ENCODE peak calls at places on chromosomes 7 and 10, in five cellular contexts. One of them, this sample, is unnamed.

GRCh38 chr7:132049462-132050304 is 493.3 kb upstream of the PODXL start:
- DNase-seq in coronary artery: peak
- DNase-seq in fibroblast of mammary gland: peak
- DNase-seq in GM12865: peak
- DNase-seq in B cell: no peak
- DNase-seq in this sample: no peak

GRCh38 chr7:151408839-151409554 is 841 bp downstream of the WDR86 start:
- DNase-seq in coronary artery: no peak
- DNase-seq in B cell: peak
- DNase-seq in fibroblast of mammary gland: peak
- DNase-seq in GM12865: peak
- DNase-seq in this sample: no peak

GRCh38 chr7:94432799-94433198 is 38.1 kb downstream of the COL1A2 start:
- DNase-seq in B cell: no peak
- DNase-seq in coronary artery: no peak
- DNase-seq in GM12865: no peak
- DNase-seq in fibroblast of mammary gland: peak
- DNase-seq in this sample: no peak

GRCh38 chr10:131452926-131453771 is 141.6 kb upstream of the TCERG1L start:
- DNase-seq in GM12865: no peak
- DNase-seq in coronary artery: peak
- DNase-seq in fibroblast of mammary gland: no peak
- DNase-seq in B cell: no peak
- DNase-seq in this sample: no peak

GRCh38 chr7:117322741-117323584 is at the start of gene WNT2:
- DNase-seq in GM12865: peak
- DNase-seq in B cell: no peak
- DNase-seq in coronary artery: no peak
- DNase-seq in fibroblast of mammary gland: no peak
- DNase-seq in this sample: peak

GRCh38 chr7:155858521-155859061 is 46.3 kb upstream of the SHH start:
- DNase-seq in fibroblast of mammary gland: peak
- DNase-seq in GM12865: no peak
- DNase-seq in coronary artery: peak
- DNase-seq in B cell: no peak
- DNase-seq in this sample: no peak

GRCh38 chr10:43151371-43151770 is 13.1 kb downstream of the CSGALNACT2 start:
- DNase-seq in coronary artery: no peak
- DNase-seq in GM12865: no peak
- DNase-seq in B cell: no peak
- DNase-seq in fibroblast of mammary gland: no peak
- DNase-seq in this sample: no peak

GRCh38 chr7:22296916-22297315 is 60.0 kb downstream of the RAPGEF5 start:
- DNase-seq in fibroblast of mammary gland: peak
- DNase-seq in GM12865: no peak
- DNase-seq in coronary artery: no peak
- DNase-seq in B cell: no peak
- DNase-seq in this sample: no peak

GRCh38 chr7:45543470-45543869 is 30.7 kb upstream of the ADCY1 start:
- DNase-seq in B cell: no peak
- DNase-seq in GM12865: no peak
- DNase-seq in coronary artery: no peak
- DNase-seq in fibroblast of mammary gland: no peak
- DNase-seq in this sample: no peak

GRCh38 chr7:55778631-55779030 is 83.9 kb downstream of the SEPTIN14 start:
- DNase-seq in GM12865: no peak
- DNase-seq in coronary artery: no peak
- DNase-seq in fibroblast of mammary gland: no peak
- DNase-seq in B cell: no peak
- DNase-seq in this sample: no peak

GRCh38 chr10:13991353-13991752 is 339.4 kb downstream of the FRMD4A start:
- DNase-seq in coronary artery: no peak
- DNase-seq in B cell: no peak
- DNase-seq in GM12865: no peak
- DNase-seq in fibroblast of mammary gland: no peak
- DNase-seq in this sample: no peak
- TF ChIP-seq CTCF in coronary artery: no peak
- TF ChIP-seq CTCF in B cell: no peak
- TF ChIP-seq CTCF in GM12865: no peak
- TF ChIP-seq CTCF in fibroblast of mammary gland: no peak
- TF ChIP-seq CTCF in this sample: no peak

GRCh38 chr10:78165617-78166016 is 132.0 kb downstream of the RPS24 start:
- DNase-seq in fibroblast of mammary gland: no peak
- DNase-seq in B cell: no peak
- DNase-seq in coronary artery: no peak
- DNase-seq in GM12865: no peak
- DNase-seq in this sample: no peak
- TF ChIP-seq CTCF in fibroblast of mammary gland: no peak
- TF ChIP-seq CTCF in B cell: no peak
- TF ChIP-seq CTCF in coronary artery: no peak
- TF ChIP-seq CTCF in GM12865: no peak
- TF ChIP-seq CTCF in this sample: no peak

DNA sequence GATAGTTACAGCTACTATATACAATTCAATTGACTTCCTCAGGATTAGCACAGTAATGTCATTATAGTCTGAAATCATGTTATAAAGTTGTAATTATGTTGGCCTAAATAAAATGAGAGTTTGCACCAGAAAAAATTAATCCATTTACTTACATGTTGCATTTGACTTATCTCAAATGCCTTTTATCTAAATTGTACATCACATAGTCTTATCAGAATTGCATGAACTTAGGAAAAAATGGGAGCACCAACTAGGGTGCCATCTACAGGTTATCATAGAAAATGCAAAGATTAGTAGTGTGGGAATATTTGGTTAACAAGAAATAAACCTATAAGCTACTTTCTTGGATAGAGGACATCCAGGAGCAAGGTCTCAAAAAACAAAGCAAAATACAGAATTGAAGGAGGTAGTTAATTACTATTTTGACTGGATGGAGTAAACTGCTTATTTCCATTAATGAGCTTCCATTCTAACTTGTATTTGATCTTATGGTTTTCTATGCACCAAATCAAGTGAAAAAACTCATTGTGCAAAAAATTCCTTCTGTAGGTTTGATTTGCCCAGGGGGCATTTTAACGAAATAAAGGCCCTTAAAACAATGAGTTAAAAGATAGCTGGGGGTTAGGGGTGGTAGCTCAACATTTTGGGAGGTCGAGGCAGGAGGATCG is 60.0 kb upstream of the ORC5 start:
- DNase-seq in coronary artery: no peak
- DNase-seq in GM12865: no peak
- DNase-seq in fibroblast of mammary gland: peak
- DNase-seq in B cell: no peak
- DNase-seq in this sample: no peak
- TF ChIP-seq CTCF in coronary artery: no peak
- TF ChIP-seq CTCF in GM12865: peak
- TF ChIP-seq CTCF in fibroblast of mammary gland: peak
- TF ChIP-seq CTCF in B cell: peak
- TF ChIP-seq CTCF in this sample: peak

GRCh38 chr7:130084037-130084875 is 13.9 kb downstream of the KLHDC10 start:
- DNase-seq in coronary artery: no peak
- DNase-seq in B cell: no peak
- DNase-seq in GM12865: peak
- DNase-seq in fibroblast of mammary gland: peak
- DNase-seq in this sample: no peak
- TF ChIP-seq CTCF in coronary artery: no peak
- TF ChIP-seq CTCF in B cell: peak
- TF ChIP-seq CTCF in GM12865: peak
- TF ChIP-seq CTCF in fibroblast of mammary gland: peak
- TF ChIP-seq CTCF in this sample: peak

GRCh38 chr10:101889256-101890210 is 45.9 kb upstream of the KCNIP2 start:
- DNase-seq in GM12865: peak
- DNase-seq in B cell: peak
- DNase-seq in fibroblast of mammary gland: peak
- DNase-seq in coronary artery: no peak
- DNase-seq in this sample: peak
- TF ChIP-seq CTCF in GM12865: peak
- TF ChIP-seq CTCF in B cell: peak
- TF ChIP-seq CTCF in fibroblast of mammary gland: peak
- TF ChIP-seq CTCF in coronary artery: peak
- TF ChIP-seq CTCF in this sample: peak

GRCh38 chr7:69187824-69188335 is 410.4 kb upstream of the AUTS2 start:
- DNase-seq in coronary artery: no peak
- DNase-seq in GM12865: no peak
- DNase-seq in B cell: no peak
- DNase-seq in fibroblast of mammary gland: no peak
- DNase-seq in this sample: no peak

GRCh38 chr7:69192134-69192533 is 406.1 kb upstream of the AUTS2 start:
- DNase-seq in GM12865: peak
- DNase-seq in B cell: no peak
- DNase-seq in coronary artery: peak
- DNase-seq in fibroblast of mammary gland: no peak
- DNase-seq in this sample: no peak

GRCh38 chr7:69190738-69191137 is 407.5 kb upstream of the AUTS2 start:
- DNase-seq in coronary artery: no peak
- DNase-seq in B cell: no peak
- DNase-seq in fibroblast of mammary gland: no peak
- DNase-seq in GM12865: no peak
- DNase-seq in this sample: no peak

GRCh38 chr7:69189406-69189805 is 408.9 kb upstream of the AUTS2 start:
- DNase-seq in GM12865: no peak
- DNase-seq in fibroblast of mammary gland: no peak
- DNase-seq in coronary artery: no peak
- DNase-seq in B cell: no peak
- DNase-seq in this sample: no peak

GRCh38 chr7:69190025-69190424 is 408.2 kb upstream of the AUTS2 start:
- DNase-seq in fibroblast of mammary gland: no peak
- DNase-seq in coronary artery: no peak
- DNase-seq in B cell: no peak
- DNase-seq in GM12865: no peak
- DNase-seq in this sample: no peak
- TF ChIP-seq CTCF in fibroblast of mammary gland: no peak
- TF ChIP-seq CTCF in coronary artery: no peak
- TF ChIP-seq CTCF in B cell: no peak
- TF ChIP-seq CTCF in GM12865: no peak
- TF ChIP-seq CTCF in this sample: no peak

GRCh38 chr10:29237786-29238185 is 51.1 kb upstream of the LYZL1 start:
- DNase-seq in coronary artery: no peak
- DNase-seq in fibroblast of mammary gland: no peak
- DNase-seq in GM12865: no peak
- DNase-seq in B cell: no peak
- DNase-seq in this sample: no peak

GRCh38 chr10:29240991-29241660 is 47.7 kb upstream of the LYZL1 start:
- DNase-seq in B cell: no peak
- DNase-seq in fibroblast of mammary gland: no peak
- DNase-seq in coronary artery: no peak
- DNase-seq in GM12865: no peak
- DNase-seq in this sample: no peak

GRCh38 chr10:29241925-29242324 is 46.9 kb upstream of the LYZL1 start:
- DNase-seq in GM12865: no peak
- DNase-seq in B cell: no peak
- DNase-seq in fibroblast of mammary gland: no peak
- DNase-seq in coronary artery: no peak
- DNase-seq in this sample: no peak

GRCh38 chr10:29238531-29239080 is 50.3 kb upstream of the LYZL1 start:
- DNase-seq in B cell: no peak
- DNase-seq in GM12865: no peak
- DNase-seq in fibroblast of mammary gland: no peak
- DNase-seq in coronary artery: no peak
- DNase-seq in this sample: no peak

DNA sequence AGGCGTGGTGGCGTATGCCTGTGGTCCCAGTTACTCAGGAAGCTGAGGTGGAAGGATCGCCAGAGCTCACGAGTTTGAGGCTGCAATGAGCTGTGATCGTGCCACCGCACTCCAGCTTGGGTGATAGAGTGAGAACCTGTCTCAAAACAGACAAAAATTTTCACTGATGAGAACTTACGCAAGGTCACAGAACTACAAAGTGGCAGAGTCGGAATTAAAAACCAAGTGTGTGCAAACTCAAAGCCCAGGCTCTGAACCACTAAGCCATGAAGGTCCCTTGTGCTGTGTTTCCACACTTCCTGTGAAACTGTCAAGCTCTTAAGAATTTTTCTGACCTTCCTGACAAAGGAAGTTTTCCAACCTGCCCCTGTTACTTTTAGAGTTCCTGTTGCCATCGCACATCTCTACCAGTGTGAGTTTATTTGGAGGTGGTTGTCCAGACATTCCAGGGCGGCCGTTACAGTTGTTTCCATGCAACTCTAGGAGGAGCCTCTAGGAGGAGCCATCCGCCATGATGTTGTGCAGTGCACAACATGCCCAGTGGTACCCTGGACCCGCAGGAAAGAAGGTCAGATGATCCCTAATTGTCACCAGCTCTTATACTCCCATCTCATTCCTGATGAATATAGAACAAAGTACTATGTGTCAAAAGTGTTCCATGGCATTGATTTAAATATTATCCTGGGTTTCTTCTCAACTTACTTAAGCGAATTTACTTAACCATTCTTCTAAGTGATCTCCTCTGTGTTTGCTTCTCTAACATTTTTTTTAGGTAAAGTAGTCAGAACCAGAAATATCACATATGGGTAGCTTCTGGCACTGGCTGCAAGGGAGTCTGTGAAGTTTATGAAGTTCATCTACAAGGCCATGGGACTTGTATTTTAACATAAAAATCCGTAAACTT is 49.0 kb upstream of the LYZL1 start:
- DNase-seq in coronary artery: no peak
- DNase-seq in B cell: no peak
- DNase-seq in GM12865: peak
- DNase-seq in fibroblast of mammary gland: peak
- DNase-seq in this sample: peak
- TF ChIP-seq CTCF in coronary artery: no peak
- TF ChIP-seq CTCF in B cell: no peak
- TF ChIP-seq CTCF in GM12865: peak
- TF ChIP-seq CTCF in fibroblast of mammary gland: peak
- TF ChIP-seq CTCF in this sample: peak

GRCh38 chr7:37455081-37455480 is 6.4 kb upstream of the ELMO1 start:
- DNase-seq in B cell: no peak
- DNase-seq in GM12865: no peak
- DNase-seq in coronary artery: no peak
- DNase-seq in fibroblast of mammary gland: no peak
- DNase-seq in this sample: no peak

GRCh38 chr7:37448637-37449331 is at the start of gene ELMO1:
- DNase-seq in coronary artery: peak
- DNase-seq in fibroblast of mammary gland: peak
- DNase-seq in B cell: peak
- DNase-seq in GM12865: peak
- DNase-seq in this sample: peak

GRCh38 chr7:37449621-37450020 is 957 bp upstream of the ELMO1 start:
- DNase-seq in fibroblast of mammary gland: no peak
- DNase-seq in B cell: no peak
- DNase-seq in GM12865: no peak
- DNase-seq in coronary artery: no peak
- DNase-seq in this sample: no peak

GRCh38 chr7:37450035-37450434 is 1.4 kb upstream of the ELMO1 start:
- DNase-seq in coronary artery: no peak
- DNase-seq in B cell: no peak
- DNase-seq in fibroblast of mammary gland: no peak
- DNase-seq in GM12865: no peak
- DNase-seq in this sample: no peak

GRCh38 chr7:37452346-37452745 is 3.7 kb upstream of the ELMO1 start:
- DNase-seq in coronary artery: no peak
- DNase-seq in B cell: no peak
- DNase-seq in GM12865: no peak
- DNase-seq in fibroblast of mammary gland: no peak
- DNase-seq in this sample: no peak
- TF ChIP-seq CTCF in coronary artery: no peak
- TF ChIP-seq CTCF in B cell: no peak
- TF ChIP-seq CTCF in GM12865: no peak
- TF ChIP-seq CTCF in fibroblast of mammary gland: no peak
- TF ChIP-seq CTCF in this sample: no peak

GRCh38 chr10:133096616-133097269 is 9.0 kb downstream of the ADGRA1 start:
- DNase-seq in GM12865: no peak
- DNase-seq in B cell: no peak
- DNase-seq in fibroblast of mammary gland: peak
- DNase-seq in coronary artery: no peak
- DNase-seq in this sample: no peak
- TF ChIP-seq CTCF in GM12865: no peak
- TF ChIP-seq CTCF in B cell: no peak
- TF ChIP-seq CTCF in fibroblast of mammary gland: no peak
- TF ChIP-seq CTCF in coronary artery: no peak
- TF ChIP-seq CTCF in this sample: no peak

GRCh38 chr7:48087349-48087748 is 1.7 kb upstream of the UPP1 start:
- DNase-seq in fibroblast of mammary gland: peak
- DNase-seq in B cell: no peak
- DNase-seq in coronary artery: no peak
- DNase-seq in GM12865: peak
- DNase-seq in this sample: no peak
- TF ChIP-seq CTCF in fibroblast of mammary gland: no peak
- TF ChIP-seq CTCF in B cell: no peak
- TF ChIP-seq CTCF in coronary artery: no peak
- TF ChIP-seq CTCF in GM12865: no peak
- TF ChIP-seq CTCF in this sample: no peak

This sample was measured in GM13977.